ENCODE peak calls at places on chromosomes 11 and 22, in five cellular contexts. One of them, this sample, is unnamed. For H3K9me3, the result is how much of the 10 kb centered on the place peaks cover.

GRCh38 chr11:107151579-107151978 is 133.3 kb upstream of the GUCY1A2 start:
- DNase-seq in endothelial cell of umbilical vein: no peak
- DNase-seq in K562: no peak
- DNase-seq in lung: no peak
- DNase-seq in hepatocyte: no peak
- DNase-seq in this sample: no peak

GRCh38 chr11:26229270-26229669 is 102.7 kb upstream of the ANO3 start:
- DNase-seq in endothelial cell of umbilical vein: peak
- DNase-seq in hepatocyte: no peak
- DNase-seq in lung: no peak
- DNase-seq in K562: no peak
- DNase-seq in this sample: no peak

GRCh38 chr11:111305403-111305802 is 7.1 kb downstream of the POU2AF3 start:
- DNase-seq in endothelial cell of umbilical vein: no peak
- DNase-seq in hepatocyte: no peak
- DNase-seq in K562: no peak
- DNase-seq in lung: no peak
- DNase-seq in this sample: no peak

GRCh38 chr11:96254087-96254486 is 88.9 kb downstream of the MAML2 start:
- DNase-seq in lung: no peak
- DNase-seq in hepatocyte: no peak
- DNase-seq in endothelial cell of umbilical vein: peak
- DNase-seq in K562: no peak
- DNase-seq in this sample: peak

GRCh38 chr11:112961751-112962747 is 829 bp downstream of the NCAM1 start:
- DNase-seq in hepatocyte: peak
- DNase-seq in K562: no peak
- DNase-seq in lung: no peak
- DNase-seq in endothelial cell of umbilical vein: peak
- DNase-seq in this sample: no peak

GRCh38 chr22:40819741-40820140 is 595 bp upstream of the SLC25A17 start:
- DNase-seq in K562: no peak
- DNase-seq in hepatocyte: no peak
- DNase-seq in endothelial cell of umbilical vein: no peak
- DNase-seq in lung: no peak
- DNase-seq in this sample: no peak

GRCh38 chr11:122676638-122677037 is 21.1 kb downstream of the UBASH3B start:
- DNase-seq in endothelial cell of umbilical vein: no peak
- DNase-seq in hepatocyte: no peak
- DNase-seq in K562: no peak
- DNase-seq in lung: no peak
- DNase-seq in this sample: no peak

GRCh38 chr11:25794804-25795203 is 537.1 kb upstream of the ANO3 start:
- DNase-seq in hepatocyte: no peak
- DNase-seq in endothelial cell of umbilical vein: no peak
- DNase-seq in K562: no peak
- DNase-seq in lung: no peak
- DNase-seq in this sample: no peak

GRCh38 chr11:68832476-68833176 is 9.1 kb downstream of the CPT1A start:
- DNase-seq in K562: no peak
- DNase-seq in lung: no peak
- DNase-seq in endothelial cell of umbilical vein: no peak
- DNase-seq in hepatocyte: no peak
- DNase-seq in this sample: no peak

GRCh38 chr22:17774206-17774927 is at the start of gene BID:
- DNase-seq in hepatocyte: peak
- DNase-seq in lung: no peak
- DNase-seq in endothelial cell of umbilical vein: peak
- DNase-seq in K562: peak
- DNase-seq in this sample: peak

GRCh38 chr11:46120711-46121327 is 435 bp downstream of the PHF21A start:
- DNase-seq in endothelial cell of umbilical vein: peak
- DNase-seq in K562: peak
- DNase-seq in hepatocyte: peak
- DNase-seq in lung: peak
- DNase-seq in this sample: no peak

GRCh38 chr11:32385998-32386397 is 49.3 kb downstream of the WT1 start:
- DNase-seq in hepatocyte: peak
- DNase-seq in lung: no peak
- DNase-seq in endothelial cell of umbilical vein: peak
- DNase-seq in K562: peak
- DNase-seq in this sample: no peak

GRCh38 chr11:96173906-96174305 is 169.1 kb downstream of the MAML2 start:
- DNase-seq in hepatocyte: no peak
- DNase-seq in lung: no peak
- DNase-seq in endothelial cell of umbilical vein: no peak
- DNase-seq in K562: no peak
- DNase-seq in this sample: no peak

GRCh38 chr22:25853902-25854301 is 111.9 kb downstream of the MYO18B start:
- DNase-seq in K562: no peak
- DNase-seq in endothelial cell of umbilical vein: no peak
- DNase-seq in lung: no peak
- DNase-seq in hepatocyte: no peak
- DNase-seq in this sample: no peak

GRCh38 chr11:106463796-106464201 is 386.3 kb downstream of the AASDHPPT start:
- DNase-seq in hepatocyte: no peak
- DNase-seq in lung: no peak
- DNase-seq in K562: no peak
- DNase-seq in endothelial cell of umbilical vein: no peak
- DNase-seq in this sample: no peak

GRCh38 chr11:126308271-126308671 is 4.4 kb downstream of the DCPS start:
- DNase-seq in K562: no peak
- DNase-seq in lung: no peak
- DNase-seq in hepatocyte: no peak
- DNase-seq in endothelial cell of umbilical vein: no peak
- DNase-seq in this sample: no peak

GRCh38 chr11:81476345-81476744 is 1257.3 kb downstream of the FAM181B start:
- DNase-seq in endothelial cell of umbilical vein: no peak
- DNase-seq in lung: no peak
- DNase-seq in hepatocyte: no peak
- DNase-seq in K562: no peak
- DNase-seq in this sample: no peak

GRCh38 chr11:78691215-78691614 is 116.6 kb upstream of the NARS2 start:
- DNase-seq in K562: no peak
- DNase-seq in endothelial cell of umbilical vein: no peak
- DNase-seq in hepatocyte: no peak
- DNase-seq in lung: no peak
- DNase-seq in this sample: no peak

GRCh38 chr11:9567401-9567800 is 6.1 kb upstream of the WEE1 start:
- DNase-seq in lung: no peak
- DNase-seq in K562: no peak
- DNase-seq in hepatocyte: no peak
- DNase-seq in endothelial cell of umbilical vein: no peak
- DNase-seq in this sample: no peak

GRCh38 chr11:29452131-29452530 is 564.7 kb downstream of the KCNA4 start:
- DNase-seq in K562: no peak
- DNase-seq in endothelial cell of umbilical vein: peak
- DNase-seq in hepatocyte: no peak
- DNase-seq in lung: no peak
- DNase-seq in this sample: no peak

GRCh38 chr11:121452609-121453150 is at the start of gene SORL1-AS1:
- DNase-seq in hepatocyte: peak
- DNase-seq in lung: no peak
- DNase-seq in K562: no peak
- DNase-seq in endothelial cell of umbilical vein: no peak
- DNase-seq in this sample: peak

GRCh38 chr11:73956876-73957653 is 6.2 kb downstream of the DNAJB13 start:
- DNase-seq in hepatocyte: no peak
- DNase-seq in K562: no peak
- DNase-seq in endothelial cell of umbilical vein: no peak
- DNase-seq in lung: no peak
- DNase-seq in this sample: no peak

GRCh38 chr11:90446207-90446606 is 223.4 kb upstream of the CHORDC1 start:
- DNase-seq in hepatocyte: no peak
- DNase-seq in lung: no peak
- DNase-seq in endothelial cell of umbilical vein: no peak
- DNase-seq in K562: no peak
- DNase-seq in this sample: no peak

GRCh38 chr11:47533690-47534135 is 19.2 kb downstream of the CELF1 start:
- DNase-seq in lung: no peak
- DNase-seq in hepatocyte: no peak
- DNase-seq in K562: no peak
- DNase-seq in endothelial cell of umbilical vein: no peak
- DNase-seq in this sample: no peak

GRCh38 chr11:100887659-100888058 is 200.6 kb downstream of the ARHGAP42 start:
- DNase-seq in lung: no peak
- DNase-seq in endothelial cell of umbilical vein: no peak
- DNase-seq in K562: no peak
- DNase-seq in hepatocyte: no peak
- DNase-seq in this sample: no peak

GRCh38 chr11:21783954-21784353 is 408.9 kb upstream of the ANO5 start:
- DNase-seq in lung: no peak
- DNase-seq in K562: no peak
- DNase-seq in hepatocyte: no peak
- DNase-seq in endothelial cell of umbilical vein: no peak
- DNase-seq in this sample: no peak

GRCh38 chr22:47196493-47196849 is 434.0 kb downstream of the TBC1D22A start:
- DNase-seq in endothelial cell of umbilical vein: no peak
- DNase-seq in lung: no peak
- DNase-seq in hepatocyte: no peak
- DNase-seq in K562: no peak
- DNase-seq in this sample: no peak
- H3K9me3 ChIP-seq in endothelial cell of umbilical vein: under half
- H3K9me3 ChIP-seq in lung: under half
- H3K9me3 ChIP-seq in hepatocyte: under half
- H3K9me3 ChIP-seq in K562: under half
- H3K9me3 ChIP-seq in this sample: under half

GRCh38 chr11:97890466-97890865 is 1130.3 kb upstream of the CNTN5 start:
- DNase-seq in K562: no peak
- DNase-seq in hepatocyte: no peak
- DNase-seq in endothelial cell of umbilical vein: no peak
- DNase-seq in lung: no peak
- DNase-seq in this sample: no peak
- H3K9me3 ChIP-seq in K562: under half
- H3K9me3 ChIP-seq in hepatocyte: under half
- H3K9me3 ChIP-seq in endothelial cell of umbilical vein: under half
- H3K9me3 ChIP-seq in lung: under half
- H3K9me3 ChIP-seq in this sample: under half

DNA sequence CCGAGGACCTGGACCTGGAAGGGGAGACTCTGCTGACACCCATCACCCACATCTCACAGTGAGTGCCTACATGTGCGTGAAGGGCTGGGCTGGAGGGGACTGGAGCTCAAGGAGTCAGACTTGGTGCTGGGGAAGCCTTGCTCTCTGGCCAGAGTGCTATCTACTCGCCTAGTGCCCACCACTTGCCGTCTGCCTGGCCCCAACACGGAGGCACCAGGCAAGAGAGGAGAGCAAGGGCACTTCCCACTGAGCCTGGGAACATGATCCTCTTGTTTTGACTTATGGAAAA is 37.8 kb downstream of the KCNQ1OT1 start:
- DNase-seq in hepatocyte: no peak
- DNase-seq in lung: no peak
- DNase-seq in endothelial cell of umbilical vein: no peak
- DNase-seq in K562: no peak
- DNase-seq in this sample: no peak
- H3K9me3 ChIP-seq in hepatocyte: under half
- H3K9me3 ChIP-seq in lung: under half
- H3K9me3 ChIP-seq in endothelial cell of umbilical vein: under half
- H3K9me3 ChIP-seq in K562: under half
- H3K9me3 ChIP-seq in this sample: under half

GRCh38 chr22:47449508-47450270 is 687.2 kb downstream of the TBC1D22A start:
- DNase-seq in hepatocyte: no peak
- DNase-seq in endothelial cell of umbilical vein: no peak
- DNase-seq in K562: no peak
- DNase-seq in lung: no peak
- DNase-seq in this sample: no peak
- H3K9me3 ChIP-seq in hepatocyte: under half
- H3K9me3 ChIP-seq in endothelial cell of umbilical vein: under half
- H3K9me3 ChIP-seq in K562: under half
- H3K9me3 ChIP-seq in lung: under half
- H3K9me3 ChIP-seq in this sample: under half

DNA sequence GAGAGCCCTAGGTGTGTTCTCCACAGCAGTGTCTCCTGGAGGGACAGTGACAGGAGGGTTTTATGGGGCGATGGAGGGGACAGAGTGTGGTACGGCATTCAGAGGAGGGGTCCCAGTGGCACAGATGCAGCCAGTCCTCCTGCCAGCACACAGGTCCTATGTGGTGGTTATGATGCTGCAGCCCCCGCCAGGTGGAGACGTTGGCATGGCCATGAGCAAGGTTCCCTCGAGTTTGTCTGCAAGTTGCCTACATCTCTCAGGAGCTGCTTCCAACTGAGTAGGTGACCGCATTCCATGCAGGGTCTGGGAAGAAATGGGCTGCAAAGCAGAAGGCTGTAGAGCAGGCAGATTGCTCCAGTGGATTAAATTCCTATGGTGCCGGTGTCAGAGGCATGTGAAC is 646.0 kb downstream of the TBC1D22A start:
- DNase-seq in lung: no peak
- DNase-seq in hepatocyte: no peak
- DNase-seq in K562: no peak
- DNase-seq in endothelial cell of umbilical vein: no peak
- DNase-seq in this sample: peak
- H3K9me3 ChIP-seq in lung: under half
- H3K9me3 ChIP-seq in hepatocyte: under half
- H3K9me3 ChIP-seq in K562: under half
- H3K9me3 ChIP-seq in endothelial cell of umbilical vein: under half
- H3K9me3 ChIP-seq in this sample: under half

GRCh38 chr22:33227791-33228190 is 169.6 kb upstream of the SYN3 start:
- DNase-seq in endothelial cell of umbilical vein: no peak
- DNase-seq in lung: no peak
- DNase-seq in hepatocyte: no peak
- DNase-seq in K562: no peak
- DNase-seq in this sample: no peak
- H3K9me3 ChIP-seq in endothelial cell of umbilical vein: under half
- H3K9me3 ChIP-seq in lung: under half
- H3K9me3 ChIP-seq in hepatocyte: under half
- H3K9me3 ChIP-seq in K562: under half
- H3K9me3 ChIP-seq in this sample: under half

DNA sequence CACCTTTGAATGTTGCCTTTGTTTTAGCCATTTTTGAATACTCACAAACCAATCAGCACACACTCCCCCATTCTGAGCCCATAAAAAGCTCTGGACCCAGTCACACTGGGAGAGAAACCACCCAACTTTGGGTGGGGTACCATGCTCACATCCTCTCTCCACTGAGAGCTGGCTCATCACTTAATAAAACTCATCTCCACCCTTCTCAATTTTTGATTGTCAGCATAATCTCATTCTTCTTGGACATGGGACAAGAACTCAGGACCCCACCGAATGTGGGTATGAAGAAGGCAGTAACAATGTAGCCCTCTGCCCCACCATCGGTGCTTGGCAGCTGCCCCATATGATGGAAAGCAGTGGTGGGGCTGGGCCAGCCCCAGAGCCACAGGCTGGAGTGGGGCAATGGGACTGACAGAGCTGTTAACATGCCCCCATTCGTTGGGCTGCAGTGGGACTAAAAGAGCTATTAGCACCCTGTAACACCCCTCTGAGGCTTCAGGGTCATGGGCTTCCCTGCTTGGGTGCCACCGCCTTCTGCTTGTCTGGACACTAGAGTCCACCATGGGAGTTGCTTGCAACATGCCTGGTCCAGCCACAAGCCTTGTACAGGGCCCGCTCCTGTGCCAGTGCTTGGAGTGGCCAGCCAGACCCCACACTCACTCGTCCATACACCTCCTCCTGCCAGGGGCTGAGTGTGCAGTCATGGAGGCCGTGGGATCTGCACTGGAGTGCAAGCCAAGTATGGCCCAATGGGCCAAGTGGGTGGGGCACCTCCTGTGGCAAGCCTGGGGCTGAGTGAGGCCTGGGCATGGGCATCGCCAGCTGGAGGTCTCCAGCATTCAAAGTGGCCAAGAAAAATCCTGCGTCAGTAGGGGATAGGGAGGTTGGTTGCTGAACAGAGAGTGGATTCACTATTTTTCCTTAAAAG is 471.1 kb downstream of the TBC1D22A start:
- DNase-seq in K562: no peak
- DNase-seq in endothelial cell of umbilical vein: no peak
- DNase-seq in lung: peak
- DNase-seq in hepatocyte: no peak
- DNase-seq in this sample: no peak
- H3K9me3 ChIP-seq in K562: under half
- H3K9me3 ChIP-seq in endothelial cell of umbilical vein: under half
- H3K9me3 ChIP-seq in lung: under half
- H3K9me3 ChIP-seq in hepatocyte: under half
- H3K9me3 ChIP-seq in this sample: under half